ENCODE peak calls at places on chromosomes 3 and 15, in five cellular contexts. C is endodermal cell; B is stimulated activated naive CD8-positive, alpha-beta T cell treated with anti-CD3 and anti-CD28 coated beads, Interleukin-15, amount 100 ng/mL, for 72 hours; L is thyroid gland; F is mesothelial cell of epicardium. O is an unnamed sample.

GRCh38 chr3:78757734-78758133 is 1010.1 kb downstream of the ROBO1 start:
- DNase-seq in B (no peak), C (no peak), L (no peak), F (no peak), O (no peak)

GRCh38 chr15:60086676-60087446 is 82.8 kb downstream of the FOXB1 start:
- DNase-seq in F (no peak), L (no peak), C (no peak), B (no peak), O (no peak)

GRCh38 chr15:74843891-74844299 is 939 bp upstream of the ULK3 start:
- DNase-seq in F (no peak), B (no peak), C (no peak), L (no peak), O (no peak)

GRCh38 chr3:175818811-175819464 is 959.8 kb downstream of the NAALADL2 start:
- DNase-seq in L (no peak), F (no peak), B (no peak), C (no peak), O (no peak)

GRCh38 chr3:73546961-73547360 is 77.8 kb downstream of the PDZRN3 start:
- DNase-seq in C (no peak), F (no peak), L (no peak), B (no peak), O (no peak)

GRCh38 chr3:55128201-55128870 is 200.5 kb upstream of the LRTM1 start:
- DNase-seq in L (no peak), C (no peak), B (no peak), F (no peak), O (no peak)

GRCh38 chr3:16842710-16843270 is 42.0 kb upstream of the PLCL2 start:
- DNase-seq in B (no peak), C (no peak), L (no peak), F (no peak), O (peak)

GRCh38 chr15:101372149-101372577 is 77.1 kb upstream of the SNRPA1 start:
- DNase-seq in F (no peak), B (no peak), L (no peak), C (no peak), O (no peak)

GRCh38 chr15:82790321-82790720 is 15.5 kb downstream of the FSD2 start:
- DNase-seq in C (no peak), L (no peak), B (no peak), F (no peak), O (no peak)

GRCh38 chr3:172155880-172156279 is 116.5 kb downstream of the FNDC3B start:
- DNase-seq in B (no peak), C (no peak), F (no peak), L (no peak), O (no peak)

GRCh38 chr3:71310595-71311319 is 272.8 kb downstream of the FOXP1 start:
- DNase-seq in L (peak), F (no peak), B (no peak), C (peak), O (no peak)

GRCh38 chr3:49750056-49750455 is 26.3 kb upstream of the GMPPB start:
- DNase-seq in B (no peak), F (no peak), C (no peak), L (no peak), O (no peak)

GRCh38 chr3:46114324-46114988 is 87.2 kb upstream of the XCR1 start:
- DNase-seq in B (no peak), C (no peak), L (no peak), F (no peak), O (no peak)

GRCh38 chr15:101709466-101709865 is 14.8 kb downstream of the TARS3 start:
- DNase-seq in F (no peak), B (no peak), C (no peak), L (no peak), O (no peak)

GRCh38 chr15:56341201-56341600 is 24.0 kb upstream of the TEX9 start:
- DNase-seq in C (no peak), L (no peak), F (no peak), B (no peak), O (no peak)